ENCODE peak calls at places on chromosomes 11 and 22, in nine cellular contexts. K, J, U, R, Q, E, A, P and S are unnamed samples.

GRCh38 chr22:20433686-20434241 is 3.9 kb downstream of the SCARF2 start:
- DNase-seq in K (no peak), P (no peak), U (no peak), A (no peak), J (no peak), R (peak), Q (no peak), E (no peak), S (no peak)

GRCh38 chr11:63813563-63814382 is 517 bp downstream of the SPINDOC start:
- DNase-seq in K (peak), U (peak), R (peak), A (no peak), J (peak), E (peak), Q (peak), P (peak), S (peak)

GRCh38 chr11:58927393-58928081 is 11.8 kb upstream of the GLYATL1 start:
- DNase-seq in K (no peak), A (no peak), Q (no peak), R (no peak), E (peak), U (peak), J (no peak), P (peak), S (peak)

GRCh38 chr11:15918674-15919073 is 437.7 kb downstream of the SOX6 start:
- DNase-seq in R (peak), U (no peak), A (no peak), Q (no peak), J (no peak), E (no peak), P (no peak), K (no peak), S (no peak)

GRCh38 chr11:95147364-95147905 is 57.8 kb downstream of the ENDOD1 start:
- DNase-seq in K (no peak), Q (no peak), U (peak), R (no peak), P (peak), J (peak), E (peak), A (no peak), S (peak)

GRCh38 chr11:88414981-88415391 is 77.5 kb upstream of the CTSC start:
- DNase-seq in A (no peak), J (peak), U (no peak), K (no peak), Q (no peak), R (no peak), P (peak), E (peak), S (no peak)

GRCh38 chr22:48436201-48436931 is 1391.3 kb downstream of the BRD1 start:
- DNase-seq in A (no peak), Q (peak), P (no peak), K (no peak), U (no peak), R (no peak), E (no peak), J (no peak), S (no peak)

GRCh38 chr11:93541884-93542752 is 1.1 kb downstream of the SMCO4 start:
- DNase-seq in P (peak), A (no peak), U (peak), Q (peak), K (peak), R (no peak), J (peak), E (peak), S (peak)

GRCh38 chr22:45112136-45112879 is 51.4 kb upstream of the NUP50 start:
- DNase-seq in E (peak), U (no peak), P (peak), J (no peak), R (no peak), K (no peak), Q (no peak), A (no peak), S (peak)

GRCh38 chr22:47290706-47291430 is 528.4 kb downstream of the TBC1D22A start:
- DNase-seq in U (no peak), K (no peak), J (no peak), R (no peak), A (no peak), P (no peak), E (no peak), Q (no peak), S (no peak)

GRCh38 chr11:80702264-80702663 is 1261.4 kb upstream of the TENM4 start:
- DNase-seq in Q (no peak), J (no peak), A (no peak), U (no peak), P (peak), R (no peak), K (no peak), E (no peak), S (no peak)

GRCh38 chr11:94647926-94648325 is 80.8 kb downstream of the PIWIL4 start:
- DNase-seq in J (no peak), R (peak), Q (no peak), K (no peak), U (no peak), P (no peak), A (no peak), E (no peak), S (no peak)

GRCh38 chr11:134228625-134229024 is 4.2 kb downstream of the VPS26B start:
- DNase-seq in K (peak), E (no peak), U (no peak), R (no peak), J (peak), P (no peak), A (no peak), Q (no peak), S (peak)

GRCh38 chr11:113847111-113847510 is 28.3 kb downstream of the USP28 start:
- DNase-seq in K (no peak), E (no peak), P (no peak), J (no peak), A (no peak), U (no peak), Q (no peak), R (no peak), S (no peak)

GRCh38 chr22:37208401-37209139 is 3.7 kb downstream of the SSTR3 start:
- DNase-seq in R (peak), J (no peak), P (no peak), K (no peak), U (no peak), Q (no peak), E (no peak), A (no peak), S (no peak)

GRCh38 chr11:47189100-47189834 is 3.0 kb upstream of the PACSIN3 start:
- DNase-seq in R (no peak), J (no peak), U (no peak), P (peak), K (no peak), Q (no peak), E (peak), A (no peak), S (peak)

GRCh38 chr22:28014141-28015055 is 95.3 kb upstream of the PITPNB start:
- DNase-seq in E (no peak), P (no peak), Q (no peak), R (peak), K (no peak), J (no peak), A (no peak), U (no peak), S (no peak)

GRCh38 chr22:17905445-17905844 is 118.9 kb downstream of the MICAL3 start:
- DNase-seq in R (no peak), P (no peak), J (no peak), Q (no peak), U (no peak), A (no peak), E (no peak), K (no peak), S (no peak)

GRCh38 chr11:11748706-11749365 is 92.9 kb upstream of the USP47 start:
- DNase-seq in U (no peak), E (peak), J (no peak), K (no peak), R (no peak), A (no peak), P (peak), Q (no peak), S (peak)

GRCh38 chr11:8809605-8810272 is 101.2 kb upstream of the AKIP1 start:
- DNase-seq in Q (no peak), K (no peak), U (no peak), P (no peak), A (no peak), R (no peak), J (no peak), E (no peak), S (peak)

GRCh38 chr11:71539017-71539416 is 1.2 kb downstream of the KRTAP5-8 start:
- DNase-seq in J (no peak), P (no peak), R (no peak), Q (no peak), K (no peak), U (no peak), A (no peak), E (no peak), S (no peak)

GRCh38 chr11:64844330-64845124 is at the start of gene CDC42BPG:
- DNase-seq in J (peak), K (peak), P (peak), E (peak), U (peak), A (peak), Q (peak), R (no peak), S (peak)

GRCh38 chr11:23236846-23237550 is 376.7 kb upstream of the CCDC179 start:
- DNase-seq in P (no peak), A (no peak), J (no peak), R (no peak), U (no peak), E (peak), Q (no peak), K (no peak), S (peak)

GRCh38 chr11:23997356-23997755 is 499.5 kb upstream of the LUZP2 start:
- DNase-seq in K (no peak), E (no peak), U (peak), J (no peak), Q (no peak), R (no peak), P (no peak), A (no peak), S (no peak)

GRCh38 chr11:127106142-127106541 is 105.6 kb upstream of the KIRREL3 start:
- DNase-seq in K (no peak), P (no peak), Q (no peak), R (no peak), A (no peak), E (no peak), U (peak), J (no peak), S (peak)

GRCh38 chr11:6224421-6224820 is 10.0 kb downstream of the FHIP1B start:
- DNase-seq in A (no peak), K (no peak), E (no peak), U (no peak), R (no peak), Q (no peak), J (no peak), P (no peak), S (no peak)